ENCODE peak calls at places on chromosome 6, in five cellular contexts. G, H, D, S and M are unnamed samples.

GRCh38 chr6:54112171-54112650 is 968 bp downstream of the MLIP start:
- DNase-seq in G (no peak), H (no peak), D (no peak), S (no peak), M (no peak)

GRCh38 chr6:10014561-10014960 is 400.3 kb downstream of the TFAP2A start:
- DNase-seq in G (no peak), H (no peak), D (no peak), S (peak; percentile 50), M (no peak)

GRCh38 chr6:90151827-90152449 is 144.7 kb downstream of the BACH2 start:
- DNase-seq in G (no peak), H (no peak), D (no peak), S (no peak), M (no peak)

GRCh38 chr6:10030942-10031537 is 383.8 kb downstream of the TFAP2A start:
- DNase-seq in G (peak; percentile 37), H (peak; percentile 22), D (no peak), S (peak; percentile 33), M (peak; percentile 4)

GRCh38 chr6:5652738-5653137 is 354.0 kb downstream of the NRN1 start:
- DNase-seq in G (no peak), H (no peak), D (no peak), S (no peak), M (no peak)

GRCh38 chr6:128069180-128069579 is 168.3 kb upstream of the THEMIS start:
- DNase-seq in G (no peak), H (no peak), D (no peak), S (peak; percentile 57), M (no peak)

GRCh38 chr6:69456086-69456485 is 340.7 kb downstream of the LMBRD1 start:
- DNase-seq in G (no peak), H (no peak), D (no peak), S (no peak), M (no peak)

GRCh38 chr6:41901882-41902519 is 6.8 kb upstream of the USP49 start:
- DNase-seq in G (no peak), H (peak; percentile 46), D (peak; percentile 6), S (peak; percentile 18), M (no peak)

GRCh38 chr6:140434761-140435160 is 1060.3 kb upstream of the CITED2 start:
- DNase-seq in G (no peak), H (no peak), D (no peak), S (peak; percentile 50), M (no peak)

GRCh38 chr6:132830236-132830799 is 15.9 kb downstream of the RPS12 start:
- DNase-seq in G (no peak), H (no peak), D (no peak), S (peak; percentile 35), M (no peak)

GRCh38 chr6:144469144-144469575 is 184.0 kb downstream of the UTRN start:
- DNase-seq in G (no peak), H (peak; percentile 60), D (no peak), S (no peak), M (no peak)

GRCh38 chr6:144151010-144151727 is 852 bp downstream of the STX11 start:
- DNase-seq in G (peak; percentile 7), H (peak; percentile 55), D (peak; percentile 45), S (peak; percentile 23), M (no peak)

GRCh38 chr6:4356899-4357659 is 221.7 kb upstream of the ECI2 start:
- DNase-seq in G (no peak), H (no peak), D (no peak), S (no peak), M (no peak)